ENCODE peak calls at places on chromosome 20, in four cellular contexts. H is HCT116, Q is endothelial cell of umbilical vein, M is H1. B is an unnamed sample.

GRCh38 chr20:37339208-37339607 is 6.7 kb upstream of the SRC start:
- DNase-seq in H (no peak), Q (no peak), M (no peak), B (no peak)

GRCh38 chr20:45039470-45039811 is 61.5 kb downstream of the KCNS1 start:
- DNase-seq in H (no peak), Q (no peak), M (no peak), B (no peak)

GRCh38 chr20:50197463-50197862 is 6.8 kb downstream of the CEBPB start:
- DNase-seq in H (no peak), Q (no peak), M (no peak), B (no peak)

GRCh38 chr20:22182148-22182547 is 402.2 kb downstream of the FOXA2 start:
- DNase-seq in H (no peak), Q (no peak), M (no peak), B (no peak)

GRCh38 chr20:10705801-10706459 is 32.1 kb upstream of the JAG1 start:
- DNase-seq in H (peak), Q (no peak), M (no peak), B (no peak)

GRCh38 chr20:23995905-23996666 is 7.5 kb upstream of the GGTLC1 start:
- DNase-seq in H (peak), Q (peak), M (no peak), B (no peak)

GRCh38 chr20:3686867-3687321 is 5.1 kb upstream of the ADAM33 start:
- DNase-seq in H (no peak), Q (no peak), M (no peak), B (no peak)

GRCh38 chr20:836188-836587 is 2.7 kb downstream of the FAM110A start:
- DNase-seq in H (no peak), Q (no peak), M (no peak), B (no peak)

GRCh38 chr20:24915892-24916291 is 33.2 kb upstream of the CST7 start:
- DNase-seq in H (no peak), Q (no peak), M (peak), B (no peak)

GRCh38 chr20:7938058-7938457 is 2.2 kb downstream of the HAO1 start:
- DNase-seq in H (no peak), Q (no peak), M (no peak), B (no peak)

GRCh38 chr20:48627737-48628128 is 200.1 kb downstream of the PREX1 start:
- DNase-seq in H (no peak), Q (no peak), M (no peak), B (no peak)

GRCh38 chr20:61042501-61043385 is 209.3 kb upstream of the CDH4 start:
- DNase-seq in H (no peak), Q (no peak), M (no peak), B (no peak)

GRCh38 chr20:7579888-7580287 is 360.4 kb downstream of the HAO1 start:
- DNase-seq in H (no peak), Q (no peak), M (no peak), B (no peak)

GRCh38 chr20:57667385-57667784 is 42.4 kb downstream of the PMEPA1 start:
- DNase-seq in H (no peak), Q (no peak), M (no peak), B (no peak)

GRCh38 chr20:62120990-62121775 is 1.1 kb upstream of the LSM14B start:
- DNase-seq in H (peak), Q (no peak), M (no peak), B (peak)

GRCh38 chr20:24747015-24747712 is 201.9 kb upstream of the CST7 start:
- DNase-seq in H (no peak), Q (no peak), M (no peak), B (no peak)

GRCh38 chr20:10947726-10948125 is 273.9 kb upstream of the JAG1 start:
- DNase-seq in H (no peak), Q (no peak), M (no peak), B (no peak)

GRCh38 chr20:13331536-13331935 is 110.5 kb downstream of the ISM1 start:
- DNase-seq in H (no peak), Q (peak), M (no peak), B (no peak)

GRCh38 chr20:38665886-38666285 is 58.4 kb upstream of the SLC32A1 start:
- DNase-seq in H (no peak), Q (no peak), M (no peak), B (no peak)

GRCh38 chr20:5770240-5770986 is 20.2 kb downstream of the SHLD1 start:
- DNase-seq in H (no peak), Q (no peak), M (no peak), B (peak)

GRCh38 chr20:38730167-38730988 is 6.1 kb downstream of the SLC32A1 start:
- DNase-seq in H (no peak), Q (no peak), M (peak), B (no peak)

GRCh38 chr20:12928755-12929401 is 79.9 kb upstream of the SPTLC3 start:
- DNase-seq in H (no peak), Q (peak), M (no peak), B (no peak)

GRCh38 chr20:36167826-36168634 is 13.5 kb downstream of the EPB41L1 start:
- DNase-seq in H (peak), Q (no peak), M (no peak), B (no peak)

GRCh38 chr20:43963872-43964791 is 49.5 kb downstream of the TOX2 start:
- DNase-seq in H (no peak), Q (no peak), M (no peak), B (no peak)

GRCh38 chr20:41373851-41374567 is 7.4 kb upstream of the EMILIN3 start:
- DNase-seq in H (no peak), Q (no peak), M (no peak), B (no peak)

GRCh38 chr20:48951646-48952045 is 30.1 kb downstream of the ARFGEF2 start:
- DNase-seq in H (no peak), Q (no peak), M (no peak), B (no peak)

GRCh38 chr20:17644451-17644850 is 37.6 kb downstream of the RRBP1 start:
- DNase-seq in H (no peak), Q (no peak), M (no peak), B (no peak)

GRCh38 chr20:58749979-58750378 is 57.4 kb downstream of the NPEPL1 start:
- DNase-seq in H (no peak), Q (no peak), M (no peak), B (no peak)

GRCh38 chr20:50041238-50041915 is 58.6 kb downstream of the SNAI1 start:
- DNase-seq in H (no peak), Q (no peak), M (no peak), B (no peak)

GRCh38 chr20:41166201-41167117 is 29.1 kb downstream of the PLCG1 start:
- DNase-seq in H (no peak), Q (no peak), M (no peak), B (no peak)

GRCh38 chr20:39399463-39399862 is 437.3 kb downstream of the DHX35 start:
- DNase-seq in H (no peak), Q (no peak), M (no peak), B (no peak)

GRCh38 chr20:19451591-19452295 is 239.3 kb downstream of the SLC24A3 start:
- DNase-seq in H (no peak), Q (no peak), M (no peak), B (no peak)
- H3K27ac ChIP-seq in H (no peak), Q (no peak), M (no peak), B (no peak)

GRCh38 chr20:63218701-63219446 is 2.9 kb upstream of the YTHDF1 start:
- DNase-seq in H (no peak), Q (no peak), M (no peak), B (no peak)
- TF ChIP-seq POLR2AphosphoS5 in H (no peak), Q (no peak), M (no peak), B (no peak)

DNA sequence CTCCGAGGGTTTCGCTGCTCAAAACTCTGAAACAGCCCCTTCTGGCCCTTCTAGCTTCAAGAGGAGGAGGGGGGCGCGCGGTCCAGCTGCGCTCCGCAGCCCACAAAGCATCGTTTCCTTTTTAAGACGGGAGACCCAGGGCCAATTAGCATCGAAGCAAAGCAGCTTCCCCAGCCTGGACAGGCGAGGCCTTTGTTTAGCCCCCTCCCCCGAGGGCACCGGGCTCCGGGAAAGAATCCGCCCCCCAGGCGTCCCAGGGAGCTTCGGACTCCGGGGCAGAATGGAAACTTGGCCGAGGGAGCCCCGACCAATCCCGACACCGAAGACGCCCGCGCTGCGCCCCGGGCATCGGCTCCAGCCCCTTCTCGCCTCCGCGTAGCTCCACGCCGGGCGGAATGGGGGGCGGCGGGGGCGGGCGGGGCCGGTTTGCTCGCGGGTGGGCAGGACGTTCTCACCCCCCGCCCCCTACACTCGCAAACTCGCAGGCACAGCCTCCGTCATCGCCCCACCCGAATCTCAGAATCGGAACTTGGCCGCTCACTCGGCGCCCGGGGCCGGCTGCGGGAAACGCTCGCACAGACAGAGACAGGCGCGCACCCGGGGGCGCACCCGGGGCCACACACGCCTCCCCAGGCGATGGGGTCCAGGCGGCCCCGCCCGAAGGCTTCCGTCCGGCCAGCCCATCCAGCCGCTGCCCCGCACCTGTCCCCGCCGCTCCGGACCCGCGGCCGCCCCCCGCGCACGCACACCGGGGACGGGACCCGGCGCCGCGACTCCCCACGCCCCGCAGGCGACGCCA is 626 bp downstream of the NKAIN4 start:
- DNase-seq in H (no peak), Q (no peak), M (peak), B (no peak)
- TF ChIP-seq EZH2 in H (no peak), Q (peak), M (peak), B (peak)

DNA sequence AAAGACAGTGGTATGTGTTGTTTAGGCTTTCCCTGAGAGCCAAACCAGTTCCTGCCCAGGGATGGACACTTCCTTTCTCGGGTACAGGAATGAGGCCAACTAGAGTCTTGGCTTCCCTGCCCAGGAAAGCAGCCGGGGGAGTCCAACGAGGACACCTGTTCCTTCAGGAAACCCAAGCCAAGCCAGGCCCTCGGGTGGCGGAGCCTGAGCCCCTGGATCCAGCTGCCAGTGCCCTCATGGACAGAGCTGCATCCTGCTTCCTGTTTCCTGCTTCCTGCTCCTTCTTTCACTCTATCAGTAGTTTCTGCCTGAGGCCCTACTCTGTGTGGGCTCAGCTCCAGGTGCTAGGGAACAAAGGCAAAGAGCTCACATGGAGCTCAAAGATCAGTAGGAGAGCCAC is 7.9 kb upstream of the SIRPA start:
- DNase-seq in H (no peak), Q (peak), M (no peak), B (no peak)
- H3K27ac ChIP-seq in H (no peak), Q (no peak), M (no peak), B (no peak)

DNA sequence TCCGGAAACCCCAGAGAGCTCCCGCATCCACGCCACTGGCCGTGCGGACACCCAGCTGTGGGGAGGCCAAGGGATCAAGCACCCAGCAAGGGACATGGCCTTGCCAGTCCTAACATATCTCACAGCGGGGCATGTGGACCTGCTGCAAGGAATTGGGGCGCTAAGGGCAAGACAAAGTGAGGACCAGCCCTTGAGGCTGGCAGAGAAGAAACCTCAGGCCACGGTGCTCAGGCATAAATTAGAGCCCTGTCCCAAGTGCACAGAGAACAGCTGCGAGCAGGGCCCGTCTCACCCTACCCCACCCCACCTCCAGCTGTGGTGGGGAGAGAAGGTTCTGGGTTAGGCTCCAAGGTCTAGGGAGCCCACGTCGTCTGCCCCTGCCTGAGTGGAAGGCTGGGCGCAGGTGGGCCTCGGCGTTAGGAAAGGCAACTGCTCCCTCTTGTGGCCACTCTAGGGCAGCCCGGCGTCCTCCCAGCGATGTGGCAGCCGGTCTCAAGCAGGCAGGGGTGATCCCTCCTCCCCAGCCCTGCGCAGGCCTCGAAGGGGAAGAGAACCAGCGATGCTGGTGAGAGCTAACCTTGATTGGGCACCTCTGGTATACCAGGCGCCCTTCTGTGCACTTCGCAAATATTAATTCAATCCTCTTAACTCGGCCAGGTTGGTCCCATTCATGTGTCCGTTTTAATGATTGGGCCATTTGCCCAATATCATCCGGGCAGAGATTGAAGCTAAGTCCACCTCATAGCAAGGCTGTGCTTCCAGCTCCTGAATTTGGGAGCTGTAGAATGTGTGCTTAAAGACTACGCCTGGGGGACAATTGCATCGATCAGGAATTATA is 235.8 kb downstream of the NFATC2 start:
- DNase-seq in H (peak), Q (peak), M (peak), B (no peak)
- TF ChIP-seq POLR2AphosphoS5 in H (no peak), Q (no peak), M (no peak), B (no peak)

DNA sequence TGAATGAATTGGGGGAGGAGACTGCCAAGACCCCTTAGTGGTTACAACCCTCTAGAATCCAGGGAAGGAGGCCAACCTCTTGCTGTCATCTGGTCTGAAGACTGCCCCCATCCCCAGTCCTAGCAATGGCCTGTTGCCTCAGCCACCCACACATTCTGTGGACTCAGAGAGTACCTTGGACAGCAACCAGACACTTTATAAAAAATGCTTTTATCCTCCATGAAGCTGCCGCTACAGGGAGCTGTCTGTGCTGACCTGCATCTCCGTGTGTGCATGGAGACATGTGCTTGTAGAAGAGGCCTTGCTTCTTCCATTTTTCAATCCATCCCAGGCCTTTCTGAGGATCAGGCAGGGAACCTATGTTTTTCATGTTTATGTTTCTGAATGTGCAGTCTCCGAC is 15.2 kb downstream of the CDH22 start:
- DNase-seq in H (no peak), Q (peak), M (no peak), B (no peak)
- TF ChIP-seq EZH2 in H (no peak), Q (no peak), M (no peak), B (no peak)